ENCODE peak calls at places on chromosomes 7 and 10, in ten cellular contexts. L is GM12878, P is heart left ventricle, F is A549, E is suprapubic skin, S is uterus, K is lower leg skin, Q is Peyer's patch, A is H54, O is gastrocnemius medialis. Y is an unnamed sample.

GRCh38 chr10:122267849-122268737 is 3.0 kb upstream of the BTBD16 start:
- DNase-seq in F (peak; percentile 76), Q (peak; percentile 73), S (peak; percentile 41), O (peak; percentile 26), K (peak; percentile 85), E (peak; percentile 81), L (no peak), P (peak; percentile 38), A (peak; percentile 49), Y (no peak)

GRCh38 chr10:27541728-27542285 is 37.7 kb downstream of the RAB18 start:
- DNase-seq in S (no peak), K (no peak), A (no peak), O (no peak), F (no peak), Q (no peak), L (no peak), E (no peak), P (no peak), Y (no peak)

GRCh38 chr7:151807876-151808275 is 69.0 kb downstream of the PRKAG2 start:
- DNase-seq in A (no peak), E (no peak), P (no peak), K (no peak), O (no peak), Q (no peak), S (no peak), L (no peak), F (no peak), Y (no peak)

GRCh38 chr10:89921422-89921821 is 220.0 kb downstream of the KIF20B start:
- DNase-seq in O (no peak), L (no peak), F (peak; percentile 7), Q (no peak), A (no peak), P (no peak), S (no peak), E (no peak), K (no peak), Y (no peak)

GRCh38 chr7:112135815-112136706 is 70.1 kb downstream of the DOCK4 start:
- DNase-seq in P (no peak), Q (no peak), A (no peak), K (no peak), O (no peak), S (peak; percentile 20), F (no peak), L (no peak), E (no peak), Y (no peak)

GRCh38 chr10:77104459-77104980 is 533.1 kb downstream of the KCNMA1 start:
- DNase-seq in O (peak; percentile 83), F (no peak), Q (no peak), E (peak; percentile 87), A (peak; percentile 16), K (no peak), P (peak; percentile 50), S (peak; percentile 86), L (no peak), Y (peak; percentile 71)

GRCh38 chr7:34057956-34058355 is 152.6 kb downstream of the BMPER start:
- DNase-seq in A (no peak), Q (no peak), E (no peak), P (no peak), O (no peak), F (no peak), S (no peak), L (no peak), K (no peak), Y (no peak)

GRCh38 chr7:114243019-114243507 is 171.6 kb upstream of the FOXP2 start:
- DNase-seq in Q (no peak), A (no peak), P (no peak), O (no peak), L (no peak), E (no peak), K (no peak), F (no peak), S (no peak), Y (no peak)

GRCh38 chr7:141268614-141269013 is 194.8 kb downstream of the TMEM178B start:
- DNase-seq in S (no peak), A (no peak), E (no peak), L (no peak), P (no peak), Q (no peak), K (no peak), F (no peak), O (no peak), Y (no peak)

GRCh38 chr10:33129181-33129928 is 171.3 kb upstream of the ITGB1 start:
- DNase-seq in K (no peak), E (no peak), A (peak; percentile 65), P (peak; percentile 63), Q (no peak), S (peak; percentile 33), L (no peak), F (peak; percentile 46), O (no peak), Y (peak; percentile 42)
- TF ChIP-seq POLR2A in K (no peak), E (no peak), A (no peak), P (no peak), Q (no peak), S (no peak), L (no peak), F (no peak), O (no peak), Y (no peak)

DNA sequence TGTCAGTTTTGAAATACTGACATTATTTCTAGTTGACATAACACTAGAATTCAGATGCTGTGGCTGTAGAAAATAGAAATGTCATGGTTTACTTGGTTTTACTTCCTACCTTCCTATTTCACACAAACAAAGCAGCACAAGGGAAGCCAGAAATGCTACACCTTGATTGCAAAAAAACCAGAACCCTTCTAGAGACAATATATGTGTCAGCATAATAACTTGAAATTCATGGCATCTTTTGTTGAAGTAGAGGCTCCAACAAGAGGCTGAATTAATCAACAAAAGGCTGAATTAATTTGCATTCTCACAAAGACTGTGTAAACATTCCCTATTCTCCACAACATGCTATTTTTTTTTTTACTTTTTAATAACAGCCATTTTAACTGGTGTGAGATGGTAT is 25.2 kb downstream of the ZNF117 start:
- DNase-seq in K (no peak), E (no peak), O (no peak), Q (no peak), A (no peak), P (no peak), F (no peak), S (no peak), L (no peak), Y (no peak)
- TF ChIP-seq POLR2A in K (no peak), E (no peak), O (no peak), Q (no peak), A (no peak), P (no peak), F (no peak), S (no peak), L (no peak), Y (no peak)

GRCh38 chr10:80079312-80079613 is 798 bp downstream of the TMEM254 start:
- DNase-seq in L (no peak), K (no peak), O (no peak), E (no peak), Q (no peak), S (no peak), F (no peak), P (no peak), A (no peak), Y (no peak)

GRCh38 chr10:80077869-80078447 is 507 bp upstream of the TMEM254 start:
- DNase-seq in O (no peak), A (no peak), E (no peak), L (no peak), F (no peak), Q (no peak), S (no peak), P (no peak), K (no peak), Y (no peak)

GRCh38 chr10:80075781-80076180 is 2.7 kb upstream of the TMEM254 start:
- DNase-seq in S (no peak), E (no peak), K (no peak), P (no peak), L (no peak), A (no peak), F (no peak), O (no peak), Q (no peak), Y (no peak)

GRCh38 chr10:80081026-80081425 is 2.6 kb downstream of the TMEM254 start:
- DNase-seq in K (no peak), Q (no peak), L (no peak), P (no peak), S (no peak), A (no peak), E (no peak), O (no peak), F (no peak), Y (no peak)

GRCh38 chr10:80078448-80079311 is at the start of gene TMEM254:
- DNase-seq in S (peak; percentile 93), O (peak; percentile 84), Q (peak; percentile 96), F (peak; percentile 89), E (peak; percentile 92), K (peak; percentile 98), A (peak; percentile 92), P (peak; percentile 93), L (peak; percentile 57), Y (peak; percentile 87)
- TF ChIP-seq POLR2A in S (no peak), O (peak; percentile 47), Q (peak; percentile 26), F (peak; percentile 74), E (peak; percentile 8), K (no peak), A (peak; percentile 62), P (no peak), L (peak; percentile 82), Y (peak; percentile 19)

GRCh38 chr10:78947226-78947625 is 121.5 kb upstream of the ZMIZ1 start:
- DNase-seq in A (no peak), P (no peak), S (no peak), E (no peak), L (no peak), O (no peak), Q (no peak), F (no peak), K (no peak), Y (no peak)

GRCh38 chr10:78945838-78946237 is 122.9 kb upstream of the ZMIZ1 start:
- DNase-seq in F (no peak), S (no peak), O (no peak), A (no peak), P (no peak), L (no peak), K (no peak), E (no peak), Q (no peak), Y (no peak)

GRCh38 chr10:78942006-78942405 is 126.8 kb upstream of the ZMIZ1 start:
- DNase-seq in S (no peak), F (no peak), K (no peak), O (no peak), P (no peak), E (no peak), L (no peak), Q (no peak), A (no peak), Y (no peak)

GRCh38 chr10:78947733-78948132 is 121.0 kb upstream of the ZMIZ1 start:
- DNase-seq in A (no peak), K (no peak), L (no peak), S (no peak), F (no peak), P (no peak), E (no peak), O (no peak), Q (no peak), Y (no peak)

DNA sequence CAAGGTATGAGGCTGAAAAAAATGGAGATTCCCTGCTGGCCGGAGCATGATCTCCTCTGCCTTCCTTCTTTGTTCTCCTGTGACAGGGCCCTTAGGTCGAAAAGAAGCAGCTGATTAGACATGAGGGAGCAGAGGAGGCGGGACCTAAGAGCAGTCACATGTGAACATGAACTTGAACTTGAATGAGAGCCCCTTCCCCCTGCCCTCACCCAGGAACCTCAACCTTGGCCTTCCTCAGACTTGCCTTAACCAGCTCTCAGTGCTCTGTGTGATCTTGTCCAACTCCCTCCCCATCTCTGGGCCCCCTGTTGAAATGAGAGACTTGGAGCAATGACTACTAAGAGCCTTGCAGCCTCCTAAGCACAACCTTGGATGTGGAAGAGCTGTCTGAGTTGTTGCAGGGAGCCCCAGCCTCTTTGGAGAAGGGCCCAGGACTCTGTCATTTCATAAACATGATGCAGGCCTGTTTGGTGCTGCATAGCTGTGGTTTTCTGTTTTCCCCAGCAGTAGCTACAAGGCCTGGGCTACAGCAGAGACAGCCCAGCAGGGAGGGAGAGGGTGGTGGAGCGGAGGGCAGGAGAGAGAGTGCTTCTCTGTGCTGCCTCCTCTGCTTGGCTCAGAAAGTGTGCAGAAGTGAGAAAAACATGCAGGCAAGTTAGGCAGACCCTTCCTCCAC is 124.0 kb upstream of the ZMIZ1 start:
- DNase-seq in L (no peak), A (peak; percentile 88), F (no peak), P (peak; percentile 68), K (no peak), Q (peak; percentile 60), O (peak; percentile 58), S (peak; percentile 84), E (no peak), Y (peak; percentile 72)
- TF ChIP-seq POLR2A in L (no peak), A (no peak), F (no peak), P (no peak), K (no peak), Q (no peak), O (no peak), S (no peak), E (no peak), Y (no peak)

Y was measured in tibial nerve.